ENCODE peak calls at places on chromosomes 3 and 15, in eight cellular contexts. Z is GM23338, E is cardiac fibroblast, G is mucosa of gallbladder, T is T-helper 2 cell, S is GM04504, M is amniotic stem cell, Y is T follicular helper cell. R is an unnamed sample.

GRCh38 chr15:86773766-86774165 is 694.1 kb downstream of the AGBL1 start:
- DNase-seq in G (no peak), E (no peak), T (no peak), M (no peak), Z (peak), S (no peak), Y (no peak), R (no peak)

GRCh38 chr15:84908564-84908963 is 24.1 kb downstream of the SLC28A1 start:
- DNase-seq in M (no peak), E (no peak), Z (no peak), Y (no peak), T (no peak), G (no peak), S (no peak), R (no peak)

GRCh38 chr3:127706785-127707351 is 34.1 kb downstream of the ABTB1 start:
- DNase-seq in T (no peak), E (no peak), Y (no peak), S (no peak), M (no peak), Z (no peak), G (no peak), R (no peak)

GRCh38 chr3:138355071-138355470 is 6.7 kb downstream of the MRAS start:
- DNase-seq in Z (no peak), G (no peak), M (no peak), Y (no peak), E (no peak), T (no peak), S (no peak), R (no peak)

GRCh38 chr3:52247455-52248164 is 2.1 kb downstream of the PPM1M start:
- DNase-seq in E (no peak), Y (no peak), M (no peak), T (no peak), G (no peak), Z (no peak), S (no peak), R (no peak)

GRCh38 chr15:64901914-64902313 is 9.8 kb upstream of the ANKDD1A start:
- DNase-seq in T (no peak), E (no peak), Y (no peak), G (no peak), Z (no peak), S (no peak), M (no peak), R (no peak)

GRCh38 chr3:62938583-62938982 is 63.4 kb upstream of the CADPS start:
- DNase-seq in Z (no peak), S (no peak), G (no peak), M (no peak), E (no peak), T (no peak), Y (no peak), R (no peak)

GRCh38 chr3:133868758-133869429 is 26.8 kb downstream of the RAB6B start:
- DNase-seq in Z (no peak), M (no peak), S (no peak), Y (no peak), G (no peak), E (no peak), T (no peak), R (no peak)

GRCh38 chr3:133461291-133461690 is 61.4 kb downstream of the BFSP2 start:
- DNase-seq in Y (no peak), S (no peak), Z (no peak), G (no peak), T (no peak), M (no peak), E (no peak), R (no peak)

GRCh38 chr3:72352176-72352575 is 496.1 kb downstream of the SHQ1 start:
- DNase-seq in S (no peak), T (no peak), Y (no peak), M (no peak), Z (no peak), G (no peak), E (no peak), R (no peak)

GRCh38 chr3:107740992-107741896 is 218.5 kb downstream of the BBX start:
- DNase-seq in Y (no peak), S (no peak), M (no peak), E (peak), T (no peak), G (no peak), Z (peak), R (no peak)

GRCh38 chr15:57496946-57497944 is 94.5 kb upstream of the MYZAP start:
- DNase-seq in Y (no peak), S (no peak), T (no peak), M (no peak), G (peak), E (no peak), Z (no peak), R (no peak)

GRCh38 chr3:48851407-48851806 is 3.7 kb upstream of the PRKAR2A start:
- DNase-seq in M (no peak), E (peak), Y (no peak), Z (peak), T (no peak), S (no peak), G (no peak), R (peak)

GRCh38 chr15:77014137-77015081 is 19.5 kb downstream of the PSTPIP1 start:
- DNase-seq in Z (no peak), G (no peak), E (no peak), T (no peak), M (no peak), S (no peak), Y (no peak), R (no peak)

GRCh38 chr15:90221251-90221900 is 12.4 kb downstream of the CIB1 start:
- DNase-seq in Y (no peak), S (peak), Z (peak), M (peak), E (peak), G (peak), T (no peak), R (peak)

GRCh38 chr3:102074951-102075350 is 225.6 kb downstream of the NFKBIZ start:
- DNase-seq in M (no peak), G (no peak), Z (no peak), Y (no peak), T (no peak), E (no peak), S (no peak), R (no peak)

R was measured in brain pericyte.